ENCODE peak calls at places on chromosomes 6 and 20, in eight cellular contexts. R is CD8-positive, alpha-beta T cell; G is WERI-Rb-1; N is lower lobe of right lung; J is neural crest cell; Z is bronchial epithelial cell; C is adrenal gland; A is A549. T is an unnamed sample.

GRCh38 chr6:135306740-135307420 is 125.8 kb downstream of the MYB start:
- DNase-seq in Z (no peak), R (no peak), G (no peak), N (no peak), A (no peak), J (no peak), C (no peak), T (no peak)

GRCh38 chr20:20824924-20825584 is 112.6 kb upstream of the RALGAPA2 start:
- DNase-seq in C (peak; percentile 52), G (peak; percentile 68), Z (peak; percentile 29), A (peak; percentile 49), N (peak; percentile 68), R (peak; percentile 64), J (peak; percentile 75), T (peak; percentile 35)

GRCh38 chr20:22492497-22492896 is 91.9 kb downstream of the FOXA2 start:
- DNase-seq in Z (peak; percentile 7), J (no peak), C (no peak), G (no peak), N (no peak), A (no peak), R (no peak), T (no peak)

GRCh38 chr20:31826074-31826473 is 6.9 kb downstream of the MYLK2 start:
- DNase-seq in C (no peak), G (no peak), A (no peak), R (no peak), J (no peak), N (no peak), Z (no peak), T (no peak)

GRCh38 chr20:42531675-42531985 is 658.1 kb downstream of the PTPRT start:
- DNase-seq in C (peak; percentile 17), R (no peak), G (no peak), A (no peak), Z (no peak), N (no peak), J (no peak), T (no peak)

GRCh38 chr6:112690497-112691202 is 343.5 kb downstream of the RFPL4B start:
- DNase-seq in G (no peak), N (no peak), Z (peak; percentile 63), C (no peak), J (no peak), A (no peak), R (no peak), T (no peak)

GRCh38 chr6:56040271-56040670 is 164.9 kb upstream of the BMP5 start:
- DNase-seq in Z (peak; percentile 83), R (no peak), A (no peak), N (no peak), C (no peak), J (no peak), G (no peak), T (no peak)

GRCh38 chr6:43833223-43833995 is 63.4 kb downstream of the VEGFA start:
- DNase-seq in G (peak; percentile 45), N (no peak), A (no peak), R (no peak), Z (no peak), C (peak; percentile 48), J (no peak), T (peak; percentile 80)

GRCh38 chr6:144286503-144287393 is 1.6 kb downstream of the UTRN start:
- DNase-seq in N (peak; percentile 80), A (peak; percentile 63), C (peak; percentile 90), G (peak; percentile 32), Z (peak; percentile 80), J (peak; percentile 48), R (no peak), T (peak; percentile 68)

GRCh38 chr6:87904041-87904440 is 143.6 kb upstream of the SPACA1 start:
- DNase-seq in G (no peak), A (no peak), C (no peak), R (no peak), N (no peak), Z (no peak), J (no peak), T (no peak)

GRCh38 chr20:20084296-20084752 is 32.0 kb downstream of the CFAP61 start:
- DNase-seq in N (no peak), J (no peak), G (no peak), Z (no peak), C (no peak), R (no peak), A (no peak), T (no peak)

GRCh38 chr6:122610690-122611455 is 668 bp downstream of the PKIB start:
- DNase-seq in J (peak; percentile 5), A (peak; percentile 31), N (peak; percentile 67), R (peak; percentile 48), Z (peak; percentile 27), G (peak; percentile 88), C (peak; percentile 67), T (peak; percentile 73)
- TF ChIP-seq CTCF in J (no peak), A (no peak), N (no peak), R (no peak), Z (peak; percentile 3), G (peak; percentile 68), C (no peak), T (peak; percentile 37)

GRCh38 chr20:51310216-51310615 is 232.3 kb downstream of the NFATC2 start:
- DNase-seq in N (no peak), Z (no peak), G (no peak), R (no peak), C (no peak), A (no peak), J (no peak), T (no peak)

GRCh38 chr20:51312480-51312783 is 230.1 kb downstream of the NFATC2 start:
- DNase-seq in A (no peak), J (no peak), Z (no peak), R (no peak), N (no peak), G (no peak), C (no peak), T (no peak)

GRCh38 chr20:51311636-51312479 is 230.7 kb downstream of the NFATC2 start:
- DNase-seq in C (no peak), R (no peak), A (no peak), J (no peak), G (no peak), N (no peak), Z (peak; percentile 56), T (peak; percentile 40)

GRCh38 chr20:51315390-51315789 is 227.1 kb downstream of the NFATC2 start:
- DNase-seq in C (no peak), J (no peak), A (no peak), Z (no peak), R (no peak), N (no peak), G (no peak), T (no peak)

GRCh38 chr20:51313275-51313898 is 229.1 kb downstream of the NFATC2 start:
- DNase-seq in Z (peak; percentile 13), A (no peak), N (no peak), C (no peak), G (no peak), R (no peak), J (no peak), T (peak; percentile 30)
- TF ChIP-seq CTCF in Z (no peak), A (no peak), N (no peak), C (no peak), G (no peak), R (no peak), J (no peak), T (no peak)

DNA sequence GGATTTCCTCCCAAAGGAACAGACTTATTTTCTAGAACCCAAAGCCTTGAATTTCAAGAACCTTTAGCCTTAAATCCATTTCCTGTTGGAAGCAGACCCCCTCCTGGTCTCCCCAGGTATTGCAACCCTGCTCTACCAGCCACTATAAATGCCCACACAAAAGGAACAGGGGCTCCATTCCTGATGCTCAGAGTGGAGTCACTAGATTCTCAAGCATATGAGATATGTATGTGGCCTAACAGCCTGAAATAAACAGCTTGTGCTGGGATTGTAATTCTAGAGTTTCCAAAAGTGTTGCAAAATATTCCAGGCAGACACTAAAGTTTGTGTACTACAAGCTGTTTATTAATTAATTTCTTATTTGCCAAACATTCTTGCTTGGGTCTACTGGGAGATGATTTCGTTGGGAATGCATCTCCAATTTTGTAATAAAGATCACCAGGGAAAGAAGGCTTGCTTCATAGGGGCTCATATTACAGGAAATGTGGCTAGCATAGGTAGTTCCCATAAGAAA is 44.8 kb downstream of the RIPOR3 start:
- DNase-seq in R (no peak), Z (peak; percentile 51), C (no peak), J (no peak), G (no peak), N (no peak), A (no peak), T (no peak)
- TF ChIP-seq CTCF in R (no peak), Z (peak; percentile 13), C (no peak), J (peak; percentile 54), G (peak; percentile 47), N (peak; percentile 25), A (peak; percentile 14), T (peak; percentile 42)

GRCh38 chr6:151197556-151197955 is 42.2 kb upstream of the AKAP12 start:
- DNase-seq in R (no peak), Z (no peak), A (no peak), C (no peak), G (no peak), N (no peak), J (no peak), T (no peak)
- TF ChIP-seq CTCF in R (no peak), Z (no peak), A (no peak), C (no peak), G (no peak), N (no peak), J (no peak), T (no peak)

GRCh38 chr6:5783584-5784089 is 223.1 kb downstream of the NRN1 start:
- DNase-seq in N (no peak), Z (no peak), C (no peak), A (no peak), G (no peak), J (no peak), R (no peak), T (no peak)

GRCh38 chr6:5785235-5785634 is 221.5 kb downstream of the NRN1 start:
- DNase-seq in Z (no peak), C (no peak), N (no peak), A (no peak), G (no peak), J (no peak), R (no peak), T (no peak)

GRCh38 chr6:5778906-5779305 is 227.8 kb downstream of the NRN1 start:
- DNase-seq in R (no peak), N (no peak), C (no peak), G (no peak), Z (no peak), J (no peak), A (no peak), T (no peak)

GRCh38 chr6:5782783-5783567 is 223.8 kb downstream of the NRN1 start:
- DNase-seq in A (no peak), J (no peak), G (peak; percentile 78), R (no peak), N (no peak), Z (no peak), C (no peak), T (peak; percentile 7)

GRCh38 chr6:5781966-5782556 is 224.7 kb downstream of the NRN1 start:
- DNase-seq in A (no peak), N (no peak), J (no peak), Z (no peak), C (no peak), R (no peak), G (peak; percentile 69), T (no peak)
- TF ChIP-seq CTCF in A (no peak), N (no peak), J (no peak), Z (no peak), C (no peak), R (no peak), G (no peak), T (no peak)

GRCh38 chr20:58702859-58703648 is 10.5 kb downstream of the NPEPL1 start:
- DNase-seq in G (no peak), R (peak; percentile 42), Z (no peak), A (no peak), J (no peak), C (no peak), N (no peak), T (no peak)
- TF ChIP-seq CTCF in G (peak; percentile 62), R (no peak), Z (peak; percentile 16), A (no peak), J (no peak), C (no peak), N (peak; percentile 22), T (peak; percentile 19)

GRCh38 chr20:57335392-57335791 is 5.8 kb downstream of the SPO11 start:
- DNase-seq in J (no peak), R (no peak), A (no peak), N (no peak), C (no peak), G (no peak), Z (peak; percentile 17), T (no peak)
- TF ChIP-seq CTCF in J (peak; percentile 55), R (no peak), A (peak; percentile 16), N (no peak), C (no peak), G (no peak), Z (no peak), T (no peak)